ENCODE peak calls at places on chromosomes 12 and 14, in four cellular contexts. K is endothelial cell of umbilical vein, N is MM.1S, W is fibroblast of the aortic adventitia. C is an unnamed sample.

GRCh38 chr14:104766256-104766862 is 13.4 kb downstream of the SIVA1 start:
- DNase-seq in K (no peak), N (no peak), W (no peak), C (no peak)

GRCh38 chr12:26042645-26043044 is 82.2 kb downstream of the BHLHE41 start:
- DNase-seq in K (no peak), W (no peak), N (no peak), C (no peak)

GRCh38 chr12:55925870-55926737 is 1.6 kb downstream of the PYM1 start:
- DNase-seq in W (no peak), N (no peak), K (no peak), C (no peak)

GRCh38 chr14:72104011-72104613 is 171.9 kb downstream of the RGS6 start:
- DNase-seq in W (no peak), K (no peak), N (no peak), C (peak)

GRCh38 chr14:60565211-60565610 is 56.3 kb downstream of the SIX6 start:
- DNase-seq in N (no peak), K (no peak), W (peak), C (no peak)

GRCh38 chr12:10268037-10268436 is 39.6 kb upstream of the KLRD1 start:
- DNase-seq in N (no peak), W (no peak), K (no peak), C (no peak)

GRCh38 chr12:31220633-31221565 is 105.1 kb downstream of the SINHCAF start:
- DNase-seq in W (peak), K (no peak), N (no peak), C (no peak)

GRCh38 chr14:55336161-55336560 is 64.9 kb downstream of the FBXO34 start:
- DNase-seq in W (peak), K (peak), N (no peak), C (no peak)

GRCh38 chr12:12813120-12814101 is at the start of gene DDX47:
- DNase-seq in W (peak), N (peak), K (peak), C (peak)

GRCh38 chr12:93090768-93091172 is 161.7 kb upstream of the EEA1 start:
- DNase-seq in N (no peak), W (peak), K (peak), C (no peak)

GRCh38 chr12:20950248-20950647 is 139.7 kb downstream of the SLCO1B3 start:
- DNase-seq in K (peak), N (peak), W (peak), C (no peak)

GRCh38 chr12:64756371-64756770 is 2.8 kb downstream of the GNS start:
- DNase-seq in W (no peak), N (peak), K (no peak), C (peak)

GRCh38 chr14:30651934-30652333 is 29.8 kb downstream of the SCFD1 start:
- DNase-seq in W (no peak), N (no peak), K (no peak), C (no peak)

GRCh38 chr14:25537846-25538455 is 488.0 kb upstream of the STXBP6 start:
- DNase-seq in K (no peak), N (peak), W (no peak), C (no peak)

GRCh38 chr12:28884861-28885260 is 264.2 kb upstream of the FAR2 start:
- DNase-seq in W (peak), N (no peak), K (no peak), C (no peak)

GRCh38 chr12:98509063-98509462 is 6.3 kb upstream of the TMPO start:
- DNase-seq in W (no peak), K (no peak), N (no peak), C (no peak)

GRCh38 chr12:12562016-12562483 is 613 bp downstream of the DUSP16 start:
- DNase-seq in N (peak), W (peak), K (peak), C (peak)

GRCh38 chr12:66584673-66585072 is 94.2 kb downstream of the GRIP1 start:
- DNase-seq in N (no peak), W (no peak), K (no peak), C (no peak)

GRCh38 chr12:64390275-64390851 is at the start of gene C12orf56:
- DNase-seq in W (peak), N (no peak), K (peak), C (peak)

GRCh38 chr14:100592972-100593371 is 5.8 kb upstream of the BEGAIN start:
- DNase-seq in W (no peak), N (no peak), K (no peak), C (no peak)

GRCh38 chr14:65588426-65589140 is 176.1 kb downstream of the FUT8 start:
- DNase-seq in W (peak), K (no peak), N (peak), C (no peak)

GRCh38 chr14:101780887-101781239 is 19.4 kb downstream of the PPP2R5C start:
- DNase-seq in K (no peak), N (no peak), W (no peak), C (no peak)

GRCh38 chr14:58356268-58356667 is 39.5 kb upstream of the TOMM20L start:
- DNase-seq in N (no peak), K (no peak), W (no peak), C (no peak)

GRCh38 chr12:93847517-93848452 is 170.6 kb downstream of the CRADD start:
- DNase-seq in W (no peak), N (peak), K (no peak), C (peak)

GRCh38 chr14:21997300-21997699 is 323.7 kb upstream of the OR4E1 start:
- DNase-seq in N (peak), K (peak), W (no peak), C (no peak)

GRCh38 chr12:124393831-124394230 is 98.9 kb downstream of the RFLNA start:
- DNase-seq in N (no peak), W (no peak), K (no peak), C (no peak)

GRCh38 chr12:124390442-124391116 is 95.7 kb downstream of the RFLNA start:
- DNase-seq in W (peak), K (peak), N (no peak), C (peak)

GRCh38 chr12:124391340-124392261 is 96.7 kb downstream of the RFLNA start:
- DNase-seq in W (peak), N (peak), K (peak), C (peak)

GRCh38 chr12:124392991-124393790 is 98.3 kb downstream of the RFLNA start:
- DNase-seq in K (peak), W (peak), N (no peak), C (no peak)

DNA sequence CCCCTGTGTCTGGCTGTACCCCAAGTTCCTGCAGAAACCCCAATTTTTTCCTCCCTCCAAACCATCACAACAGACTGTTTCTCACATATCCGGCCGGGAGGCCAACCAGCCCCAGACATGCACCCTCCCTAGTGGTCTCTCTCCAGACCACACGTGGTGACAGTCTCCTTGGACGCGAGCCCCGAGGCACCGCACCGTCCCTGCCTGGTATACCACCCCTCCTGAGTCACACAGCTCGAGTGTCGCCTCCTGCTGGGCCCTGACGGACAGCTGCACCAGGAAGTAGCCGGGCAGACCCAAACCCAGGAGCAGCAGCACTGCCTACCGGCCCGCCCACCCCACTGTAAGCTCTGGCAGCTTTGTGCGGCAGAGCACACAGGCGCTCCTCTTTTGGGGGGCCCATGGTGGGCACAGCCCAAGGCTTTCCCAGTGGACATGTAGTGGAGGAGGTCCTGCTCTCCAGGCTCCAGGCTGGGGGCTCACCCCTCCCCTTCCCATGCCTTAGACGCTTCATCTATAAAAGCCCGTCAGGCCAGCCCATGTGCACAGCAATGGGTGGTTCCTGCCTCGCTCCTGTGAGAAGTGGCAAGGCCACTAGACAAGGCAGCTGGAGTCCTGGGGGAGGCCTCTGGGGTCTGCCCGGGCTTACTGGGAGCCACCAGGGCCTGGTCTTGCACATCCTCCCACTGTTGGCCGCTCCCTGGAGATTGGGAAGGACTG is 97.5 kb downstream of the RFLNA start:
- DNase-seq in N (no peak), K (peak), W (no peak), C (peak)
- TF ChIP-seq CTCF in N (no peak), K (no peak), W (peak), C (no peak)

GRCh38 chr12:75560167-75560566 is 48.8 kb upstream of the KRR1 start:
- DNase-seq in W (peak), N (peak), K (peak), C (peak)
- TF ChIP-seq CTCF in W (peak), N (peak), K (peak), C (peak)

DNA sequence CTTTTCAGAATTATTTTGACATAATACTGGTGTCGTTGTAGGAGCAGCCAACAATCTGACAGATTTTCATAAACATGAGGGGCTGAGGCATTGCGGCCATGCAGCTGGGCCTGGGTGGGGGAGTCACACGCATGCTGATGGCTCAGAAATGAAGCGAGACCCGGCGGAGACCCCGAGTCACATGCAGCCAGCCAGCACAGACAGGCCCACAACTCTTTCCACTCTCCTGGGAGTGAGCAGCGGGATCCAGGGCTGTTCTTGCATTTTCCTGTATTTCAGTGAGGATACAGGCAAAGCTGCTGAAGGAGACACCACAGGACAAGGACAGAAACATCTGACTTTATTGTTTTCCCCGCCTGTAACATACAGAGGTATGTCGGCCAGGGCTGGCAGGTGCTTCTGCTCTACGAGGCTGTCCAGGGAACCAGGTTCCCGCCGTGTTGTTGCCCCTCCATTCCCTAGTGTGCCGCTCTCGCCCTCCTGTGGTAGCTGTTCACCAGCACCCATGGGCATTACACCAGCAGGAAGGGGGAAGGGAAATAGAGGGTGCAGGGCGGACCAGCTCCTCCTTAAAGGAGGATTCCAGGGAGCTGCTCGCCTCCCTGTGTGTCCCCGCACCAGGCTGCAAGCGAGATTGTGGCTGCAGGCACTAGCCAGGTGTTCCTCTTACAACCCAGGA is 30.5 kb downstream of the FZD10 start:
- DNase-seq in K (no peak), W (no peak), N (no peak), C (no peak)
- TF ChIP-seq CTCF in K (no peak), W (no peak), N (no peak), C (no peak)

GRCh38 chr14:92380582-92380981 is 57.6 kb downstream of the SLC24A4 start:
- DNase-seq in K (no peak), W (no peak), N (no peak), C (no peak)

GRCh38 chr14:92385561-92385960 is 62.6 kb downstream of the SLC24A4 start:
- DNase-seq in N (no peak), K (no peak), W (no peak), C (no peak)

GRCh38 chr14:92380131-92380530 is 57.2 kb downstream of the SLC24A4 start:
- DNase-seq in N (no peak), K (no peak), W (no peak), C (no peak)

GRCh38 chr14:92384461-92385133 is 61.6 kb downstream of the SLC24A4 start:
- DNase-seq in W (no peak), K (no peak), N (no peak), C (no peak)

GRCh38 chr14:92382677-92383076 is 59.7 kb downstream of the SLC24A4 start:
- DNase-seq in N (no peak), W (no peak), K (no peak), C (no peak)
- TF ChIP-seq CTCF in N (peak), W (peak), K (no peak), C (no peak)

DNA sequence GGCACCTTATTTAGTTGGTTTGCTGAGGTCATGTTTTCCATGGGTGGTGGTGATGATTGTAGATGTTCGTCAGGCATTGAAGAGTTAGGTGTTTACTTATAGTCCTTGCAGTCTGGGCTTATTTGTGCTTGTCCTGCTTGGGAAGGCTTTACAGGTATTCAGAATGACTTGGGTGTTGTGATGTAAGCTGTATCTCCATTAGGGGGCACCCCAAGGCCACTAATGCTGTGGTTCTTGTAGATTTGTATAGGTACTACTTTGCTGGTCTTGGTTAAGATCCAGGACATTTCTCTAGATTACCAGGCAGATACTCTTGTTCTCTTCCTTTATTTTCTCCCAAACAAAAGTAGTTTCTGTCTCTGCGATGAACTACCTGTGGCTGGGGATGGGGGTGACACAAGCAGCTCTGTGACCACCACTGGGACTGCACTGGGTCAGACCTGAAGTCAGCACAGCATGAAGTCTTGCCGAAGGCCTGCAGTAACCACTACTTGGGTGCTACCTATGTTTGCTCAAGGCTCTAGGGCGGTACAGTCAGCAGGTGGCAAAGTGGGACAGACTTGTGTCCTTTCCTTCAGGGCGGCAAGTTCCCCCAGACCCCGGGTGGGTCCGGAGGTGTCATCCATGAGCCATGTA is 35.8 kb upstream of the FBXO33 start:
- DNase-seq in N (peak), W (peak), K (peak), C (no peak)
- TF ChIP-seq CTCF in N (peak), W (peak), K (peak), C (peak)

GRCh38 chr12:87982208-87982607 is 47.0 kb downstream of the C12orf50 start:
- DNase-seq in K (no peak), W (peak), N (no peak), C (no peak)

GRCh38 chr12:87988534-87988933 is 40.7 kb downstream of the C12orf50 start:
- DNase-seq in W (no peak), N (no peak), K (no peak), C (no peak)

GRCh38 chr12:87981495-87981894 is 47.7 kb downstream of the C12orf50 start:
- DNase-seq in W (peak), K (no peak), N (no peak), C (no peak)

GRCh38 chr12:87985069-87985675 is 44.0 kb downstream of the C12orf50 start:
- DNase-seq in K (no peak), N (no peak), W (no peak), C (no peak)
- TF ChIP-seq CTCF in K (no peak), N (no peak), W (no peak), C (no peak)

GRCh38 chr12:45655186-45655585 is 74.3 kb upstream of the ARID2 start:
- DNase-seq in W (no peak), N (no peak), K (no peak), C (no peak)
- TF ChIP-seq CTCF in W (no peak), N (no peak), K (no peak), C (no peak)

C was measured in GM13976.